ENCODE peak calls at places on chromosomes 6 and 20, in ten cellular contexts. E is A549, F is neural crest cell, H is NB4, C is stomach, B is IMR-90, Y is H9, J is body of pancreas, X is nephron progenitor cell, I is endothelial cell. R is an unnamed sample.

GRCh38 chr6:47698342-47698787 is at the start of gene ADGRF4:
- DNase-seq in E (peak; percentile 82), F (no peak), H (peak; percentile 4), C (no peak), B (peak; percentile 58), Y (no peak), J (no peak), X (no peak), I (no peak), R (peak; percentile 89)

GRCh38 chr20:51647674-51648570 is 105.4 kb upstream of the NFATC2 start:
- DNase-seq in E (no peak), F (no peak), H (no peak), C (no peak), B (no peak), Y (no peak), J (no peak), X (no peak), I (no peak), R (no peak)

GRCh38 chr6:167532410-167533294 is 207.8 kb downstream of the TTLL2 start:
- DNase-seq in E (no peak), F (no peak), H (no peak), C (no peak), B (no peak), Y (no peak), J (no peak), X (no peak), I (no peak), R (no peak)

GRCh38 chr6:82057846-82058554 is 189.5 kb downstream of the IBTK start:
- DNase-seq in E (no peak), F (no peak), H (no peak), C (no peak), B (peak; percentile 57), Y (no peak), J (no peak), X (no peak), I (no peak), R (no peak)

GRCh38 chr6:135179920-135180457 is 1.1 kb upstream of the MYB start:
- DNase-seq in E (no peak), F (no peak), H (no peak), C (no peak), B (peak; percentile 46), Y (no peak), J (no peak), X (no peak), I (no peak), R (no peak)

GRCh38 chr6:119661078-119661477 is 311.5 kb upstream of the MAN1A1 start:
- DNase-seq in E (no peak), F (no peak), H (no peak), C (no peak), B (no peak), Y (no peak), J (no peak), X (no peak), I (no peak), R (no peak)

GRCh38 chr20:12824353-12824752 is 184.4 kb upstream of the SPTLC3 start:
- DNase-seq in E (no peak), F (no peak), H (no peak), C (no peak), B (no peak), Y (no peak), J (no peak), X (no peak), I (no peak), R (no peak)

GRCh38 chr6:14046476-14047068 is 71.0 kb upstream of the CD83 start:
- DNase-seq in E (peak; percentile 54), F (peak; percentile 26), H (peak; percentile 63), C (peak; percentile 54), B (peak; percentile 48), Y (peak; percentile 61), J (peak; percentile 54), X (peak; percentile 44), I (peak; percentile 56), R (peak; percentile 62)

GRCh38 chr6:87968435-87969278 is 79.0 kb upstream of the SPACA1 start:
- DNase-seq in E (no peak), F (peak; percentile 16), H (no peak), C (peak; percentile 26), B (no peak), Y (peak; percentile 39), J (no peak), X (peak; percentile 29), I (peak; percentile 10), R (peak; percentile 9)

GRCh38 chr20:14470231-14470894 is 133.0 kb upstream of the FLRT3 start:
- DNase-seq in E (peak; percentile 58), F (no peak), H (no peak), C (peak; percentile 74), B (no peak), Y (no peak), J (peak; percentile 49), X (no peak), I (no peak), R (no peak)

GRCh38 chr6:53920881-53921280 is 126.1 kb downstream of the LRRC1 start:
- DNase-seq in E (no peak), F (no peak), H (no peak), C (no peak), B (no peak), Y (no peak), J (no peak), X (no peak), I (no peak), R (no peak)

DNA sequence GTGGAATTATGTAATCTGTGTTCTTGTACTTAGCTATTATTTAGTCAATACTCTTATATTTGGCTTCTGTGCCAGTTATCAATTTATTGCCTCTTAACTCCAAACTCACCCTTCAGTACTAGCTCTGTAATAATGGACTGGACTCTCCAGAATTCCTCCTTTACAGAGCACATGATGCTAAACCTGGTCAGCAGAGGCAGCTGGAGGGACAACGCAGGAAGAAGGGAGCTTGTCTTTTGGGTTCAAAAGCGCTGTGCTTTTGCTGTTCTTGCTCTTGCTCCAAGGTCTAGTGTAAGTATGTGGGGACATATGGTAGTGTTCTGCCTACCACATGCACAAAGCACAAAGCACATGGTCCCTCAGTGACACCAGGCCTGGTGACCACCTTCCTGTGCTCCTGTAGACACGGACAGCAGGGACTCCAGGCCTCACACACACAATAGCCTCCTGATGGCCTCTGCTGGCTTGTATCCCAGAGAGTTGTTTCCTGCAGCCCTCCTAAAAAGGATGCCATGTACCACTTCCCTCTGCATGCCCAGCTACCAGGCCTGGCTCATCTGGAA is 46.1 kb downstream of the CHD6 start:
- DNase-seq in E (no peak), F (no peak), H (no peak), C (no peak), B (no peak), Y (no peak), J (peak; percentile 16), X (no peak), I (no peak), R (no peak)
- TF ChIP-seq CTCF in E (no peak), F (no peak), H (no peak), C (no peak), B (no peak), Y (no peak), J (no peak), X (no peak), I (no peak), R (no peak)

GRCh38 chr6:7621761-7622160 is 31.8 kb downstream of the SNRNP48 start:
- DNase-seq in E (no peak), F (no peak), H (no peak), C (no peak), B (peak; percentile 35), Y (no peak), J (no peak), X (no peak), I (no peak), R (no peak)

GRCh38 chr6:7615611-7616383 is 25.8 kb downstream of the SNRNP48 start:
- DNase-seq in E (peak; percentile 57), F (peak; percentile 42), H (peak; percentile 75), C (peak; percentile 38), B (peak; percentile 65), Y (peak; percentile 55), J (peak; percentile 61), X (peak; percentile 30), I (peak; percentile 51), R (peak; percentile 75)

DNA sequence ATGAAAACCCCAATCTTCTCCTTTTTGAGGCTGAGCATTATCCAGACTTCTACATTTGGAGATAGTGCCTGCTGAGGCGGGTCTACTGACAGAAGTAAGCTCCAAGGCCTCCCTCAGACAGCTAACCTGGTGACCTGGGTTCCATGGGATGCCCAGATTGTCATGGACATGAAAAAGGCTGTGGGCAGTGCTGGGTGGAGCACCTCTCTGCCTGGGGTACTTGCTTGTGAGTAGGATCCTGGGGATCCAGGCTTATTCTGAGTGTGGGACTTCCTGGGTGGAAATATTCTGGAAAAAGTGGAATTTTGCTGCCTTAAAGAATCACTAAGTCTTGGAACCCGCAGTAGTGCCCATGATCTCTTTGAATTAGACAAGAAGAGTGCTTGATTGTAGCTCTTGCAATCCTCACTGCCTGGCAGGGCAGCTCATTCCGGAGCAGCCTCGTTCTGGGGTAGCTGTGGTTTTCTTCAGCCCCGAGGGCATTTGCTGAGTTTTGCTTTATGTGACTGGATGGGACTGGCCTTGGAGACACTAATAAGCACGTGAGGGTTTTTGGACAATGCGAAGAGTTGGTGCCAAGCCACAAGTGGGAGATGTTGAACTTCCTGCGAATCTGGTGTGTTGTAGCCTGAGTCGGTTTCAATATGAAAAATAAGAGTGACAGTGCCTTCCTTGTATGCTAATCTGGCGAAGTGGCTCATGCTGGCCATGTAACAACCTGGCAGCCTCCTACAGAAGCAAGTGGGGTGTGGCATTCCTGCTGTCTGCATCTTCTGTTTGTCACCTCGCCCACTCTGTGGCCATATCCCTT is 28.2 kb downstream of the SNRNP48 start:
- DNase-seq in E (no peak), F (no peak), H (peak; percentile 96), C (no peak), B (peak; percentile 32), Y (no peak), J (no peak), X (no peak), I (no peak), R (peak; percentile 89)
- TF ChIP-seq CTCF in E (no peak), F (no peak), H (peak; percentile 35), C (no peak), B (no peak), Y (no peak), J (no peak), X (no peak), I (no peak), R (no peak)

DNA sequence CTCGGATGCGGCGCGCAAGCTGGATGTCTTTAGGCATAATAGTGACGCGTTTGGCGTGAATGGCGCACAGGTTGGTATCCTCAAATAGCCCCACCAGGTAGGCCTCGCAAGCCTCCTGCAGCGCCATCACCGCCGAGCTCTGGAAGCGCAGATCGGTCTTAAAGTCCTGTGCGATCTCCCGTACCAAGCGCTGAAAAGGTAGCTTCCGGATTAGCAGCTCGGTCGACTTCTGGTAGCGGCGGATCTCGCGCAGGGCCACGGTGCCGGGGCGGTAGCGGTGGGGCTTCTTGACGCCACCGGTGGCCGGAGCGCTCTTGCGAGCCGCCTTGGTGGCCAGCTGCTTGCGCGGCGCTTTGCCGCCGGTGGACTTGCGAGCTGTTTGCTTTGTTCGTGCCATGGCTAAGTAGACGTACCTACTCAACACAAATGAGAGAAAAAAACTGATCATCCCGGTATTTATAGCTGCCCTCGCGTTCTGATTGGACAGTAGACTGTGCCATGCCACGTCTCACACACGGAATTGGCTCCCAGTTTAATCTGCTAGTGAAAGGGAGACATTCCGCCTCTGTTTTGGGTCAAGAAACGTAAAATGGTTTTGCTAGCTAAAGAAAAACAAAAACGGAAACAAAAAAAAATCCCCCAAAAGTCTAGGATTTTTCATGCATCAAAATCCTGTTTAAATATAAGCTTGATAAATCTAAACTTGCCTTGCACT is 40.1 kb downstream of the OR2B2 start:
- DNase-seq in E (peak; percentile 90), F (peak; percentile 64), H (peak; percentile 99), C (peak; percentile 85), B (peak; percentile 97), Y (peak; percentile 79), J (peak; percentile 78), X (peak; percentile 64), I (peak; percentile 85), R (peak; percentile 89)
- TF ChIP-seq CTCF in E (no peak), F (no peak), H (no peak), C (no peak), B (peak; percentile 24), Y (peak; percentile 32), J (no peak), X (no peak), I (no peak), R (no peak)

GRCh38 chr20:63519765-63520593 is 586 bp upstream of the PPDPF start:
- DNase-seq in E (peak; percentile 57), F (peak; percentile 53), H (no peak), C (no peak), B (peak; percentile 29), Y (peak; percentile 80), J (peak; percentile 50), X (peak; percentile 76), I (peak; percentile 76), R (peak; percentile 30)
- TF ChIP-seq CTCF in E (peak; percentile 18), F (peak; percentile 49), H (no peak), C (peak; percentile 42), B (peak; percentile 19), Y (peak; percentile 41), J (no peak), X (peak; percentile 8), I (no peak), R (peak; percentile 19)

R was measured in MCF 10A.